ENCODE peak calls at places on chromosomes 1 and 21, in four cellular contexts. T, D, B and K are unnamed samples.

GRCh38 chr1:26164036-26164927 is 4.5 kb downstream of the C1orf232 start:
- DNase-seq in T (no peak), D (no peak), B (no peak), K (no peak)

GRCh38 chr1:165169028-165169427 is 187.5 kb downstream of the LMX1A start:
- DNase-seq in T (no peak), D (no peak), B (no peak), K (no peak)

GRCh38 chr21:43012596-43012995 is 38.2 kb downstream of the PKNOX1 start:
- DNase-seq in T (peak; percentile 67), D (no peak), B (no peak), K (no peak)

GRCh38 chr21:37071561-37072238 is 1.2 kb downstream of the PIGP start:
- DNase-seq in T (peak; percentile 81), D (no peak), B (no peak), K (peak; percentile 88)

GRCh38 chr21:42061195-42061865 is 9.8 kb upstream of the UMODL1 start:
- DNase-seq in T (no peak), D (no peak), B (no peak), K (no peak)

GRCh38 chr1:238647877-238648276 is 738.5 kb upstream of the CHRM3 start:
- DNase-seq in T (peak; percentile 100), D (no peak), B (no peak), K (no peak)

GRCh38 chr1:229027622-229028182 is 243.2 kb upstream of the RAB4A start:
- DNase-seq in T (peak; percentile 85), D (no peak), B (no peak), K (no peak)

GRCh38 chr1:21848524-21849174 is 36.6 kb downstream of the LDLRAD2 start:
- DNase-seq in T (no peak), D (no peak), B (no peak), K (no peak)

GRCh38 chr1:88877911-88878310 is 13.5 kb downstream of the GTF2B start:
- DNase-seq in T (no peak), D (no peak), B (no peak), K (no peak)

GRCh38 chr1:78339490-78339889 is 151.3 kb upstream of the PTGFR start:
- DNase-seq in T (peak; percentile 88), D (no peak), B (no peak), K (no peak)